ENCODE peak calls at places on chromosomes 12 and 14, in nine cellular contexts. One of them, this sample, is unnamed.
A peak's percentile ranks its signal among the peaks of the same experiment; 100 is the strongest.

GRCh38 chr12:52053570-52054209 is 2.4 kb downstream of the NR4A1 start:
- DNase-seq in naive thymus-derived CD4-positive, alpha-beta T cell: no peak
- DNase-seq in sigmoid colon: peak; percentile 85
- DNase-seq in DND-41: no peak
- DNase-seq in body of pancreas: peak; percentile 18
- DNase-seq in aorta: no peak
- DNase-seq in lower lobe of right lung: no peak
- DNase-seq in CD8-positive, alpha-beta T cell: no peak
- DNase-seq in right lobe of liver: no peak
- DNase-seq in this sample: no peak

GRCh38 chr14:89349196-89350008 is 67.6 kb downstream of the FOXN3 start:
- DNase-seq in naive thymus-derived CD4-positive, alpha-beta T cell: no peak
- DNase-seq in sigmoid colon: peak; percentile 81
- DNase-seq in DND-41: peak; percentile 33
- DNase-seq in body of pancreas: peak; percentile 84
- DNase-seq in aorta: no peak
- DNase-seq in lower lobe of right lung: no peak
- DNase-seq in CD8-positive, alpha-beta T cell: no peak
- DNase-seq in right lobe of liver: peak; percentile 87
- DNase-seq in this sample: peak; percentile 10

GRCh38 chr12:75977952-75978671 is 53.5 kb downstream of the PHLDA1 start:
- DNase-seq in naive thymus-derived CD4-positive, alpha-beta T cell: peak; percentile 69
- DNase-seq in sigmoid colon: peak; percentile 75
- DNase-seq in DND-41: peak; percentile 66
- DNase-seq in body of pancreas: peak; percentile 60
- DNase-seq in aorta: no peak
- DNase-seq in lower lobe of right lung: no peak
- DNase-seq in CD8-positive, alpha-beta T cell: peak; percentile 27
- DNase-seq in right lobe of liver: peak; percentile 71
- DNase-seq in this sample: peak; percentile 38

GRCh38 chr12:109105176-109105575 is 7.8 kb downstream of the UNG start:
- DNase-seq in naive thymus-derived CD4-positive, alpha-beta T cell: no peak
- DNase-seq in sigmoid colon: no peak
- DNase-seq in DND-41: no peak
- DNase-seq in body of pancreas: no peak
- DNase-seq in aorta: no peak
- DNase-seq in lower lobe of right lung: no peak
- DNase-seq in CD8-positive, alpha-beta T cell: no peak
- DNase-seq in right lobe of liver: no peak
- DNase-seq in this sample: no peak

GRCh38 chr12:42482820-42483533 is 106.6 kb downstream of the PRICKLE1 start:
- DNase-seq in naive thymus-derived CD4-positive, alpha-beta T cell: peak; percentile 74
- DNase-seq in sigmoid colon: peak; percentile 84
- DNase-seq in DND-41: no peak
- DNase-seq in body of pancreas: peak; percentile 72
- DNase-seq in aorta: peak; percentile 94
- DNase-seq in lower lobe of right lung: peak; percentile 80
- DNase-seq in CD8-positive, alpha-beta T cell: no peak
- DNase-seq in right lobe of liver: peak; percentile 71
- DNase-seq in this sample: peak; percentile 46

GRCh38 chr12:15787801-15788200 is 1.4 kb downstream of the EPS8 start:
- DNase-seq in naive thymus-derived CD4-positive, alpha-beta T cell: no peak
- DNase-seq in sigmoid colon: no peak
- DNase-seq in DND-41: no peak
- DNase-seq in body of pancreas: no peak
- DNase-seq in aorta: no peak
- DNase-seq in lower lobe of right lung: no peak
- DNase-seq in CD8-positive, alpha-beta T cell: no peak
- DNase-seq in right lobe of liver: no peak
- DNase-seq in this sample: no peak

GRCh38 chr12:79317184-79317847 is 373.4 kb downstream of the PAWR start:
- DNase-seq in naive thymus-derived CD4-positive, alpha-beta T cell: no peak
- DNase-seq in sigmoid colon: no peak
- DNase-seq in DND-41: no peak
- DNase-seq in body of pancreas: no peak
- DNase-seq in aorta: peak; percentile 50
- DNase-seq in lower lobe of right lung: no peak
- DNase-seq in CD8-positive, alpha-beta T cell: no peak
- DNase-seq in right lobe of liver: no peak
- DNase-seq in this sample: no peak

GRCh38 chr12:53197011-53197640 is 9.9 kb downstream of the ITGB7 start:
- DNase-seq in naive thymus-derived CD4-positive, alpha-beta T cell: no peak
- DNase-seq in sigmoid colon: peak; percentile 60
- DNase-seq in DND-41: no peak
- DNase-seq in body of pancreas: no peak
- DNase-seq in aorta: peak; percentile 70
- DNase-seq in lower lobe of right lung: no peak
- DNase-seq in CD8-positive, alpha-beta T cell: no peak
- DNase-seq in right lobe of liver: peak; percentile 60
- DNase-seq in this sample: no peak

GRCh38 chr14:92443167-92443566 is 70.4 kb upstream of the RIN3 start:
- DNase-seq in naive thymus-derived CD4-positive, alpha-beta T cell: no peak
- DNase-seq in sigmoid colon: no peak
- DNase-seq in DND-41: no peak
- DNase-seq in body of pancreas: no peak
- DNase-seq in aorta: peak; percentile 59
- DNase-seq in lower lobe of right lung: no peak
- DNase-seq in CD8-positive, alpha-beta T cell: no peak
- DNase-seq in right lobe of liver: no peak
- DNase-seq in this sample: no peak

GRCh38 chr14:103820382-103820781 is 27.0 kb downstream of the PPP1R13B start:
- DNase-seq in naive thymus-derived CD4-positive, alpha-beta T cell: no peak
- DNase-seq in sigmoid colon: no peak
- DNase-seq in DND-41: no peak
- DNase-seq in body of pancreas: no peak
- DNase-seq in aorta: no peak
- DNase-seq in lower lobe of right lung: no peak
- DNase-seq in CD8-positive, alpha-beta T cell: no peak
- DNase-seq in right lobe of liver: no peak
- DNase-seq in this sample: no peak
- H3K27ac ChIP-seq in naive thymus-derived CD4-positive, alpha-beta T cell: no peak overlapping the region
- H3K27ac ChIP-seq in sigmoid colon: peak overlapping the region; percentile 64
- H3K27ac ChIP-seq in DND-41: no peak overlapping the region
- H3K27ac ChIP-seq in body of pancreas: peak overlapping the region; percentile 53
- H3K27ac ChIP-seq in aorta: no peak overlapping the region
- H3K27ac ChIP-seq in lower lobe of right lung: peak overlapping the region; percentile 41
- H3K27ac ChIP-seq in CD8-positive, alpha-beta T cell: no peak overlapping the region
- H3K27ac ChIP-seq in right lobe of liver: peak overlapping the region; percentile 8
- H3K27ac ChIP-seq in this sample: no peak overlapping the region

GRCh38 chr14:59282366-59282765 is 93.9 kb downstream of the DAAM1 start:
- DNase-seq in naive thymus-derived CD4-positive, alpha-beta T cell: no peak
- DNase-seq in sigmoid colon: no peak
- DNase-seq in DND-41: no peak
- DNase-seq in body of pancreas: no peak
- DNase-seq in aorta: no peak
- DNase-seq in lower lobe of right lung: no peak
- DNase-seq in CD8-positive, alpha-beta T cell: no peak
- DNase-seq in right lobe of liver: no peak
- DNase-seq in this sample: no peak
- H3K4me1 ChIP-seq in naive thymus-derived CD4-positive, alpha-beta T cell: no peaks in the 10 kb centered on the region
- H3K4me1 ChIP-seq in sigmoid colon: peaks cover 28% of the 10 kb centered on the region
- H3K4me1 ChIP-seq in DND-41: no peaks in the 10 kb centered on the region
- H3K4me1 ChIP-seq in body of pancreas: no peaks in the 10 kb centered on the region
- H3K4me1 ChIP-seq in aorta: peaks cover 11% of the 10 kb centered on the region
- H3K4me1 ChIP-seq in lower lobe of right lung: peaks cover 27% of the 10 kb centered on the region
- H3K4me1 ChIP-seq in CD8-positive, alpha-beta T cell: no peaks in the 10 kb centered on the region
- H3K4me1 ChIP-seq in right lobe of liver: no peaks in the 10 kb centered on the region
- H3K4me1 ChIP-seq in this sample: no peaks in the 10 kb centered on the region

DNA sequence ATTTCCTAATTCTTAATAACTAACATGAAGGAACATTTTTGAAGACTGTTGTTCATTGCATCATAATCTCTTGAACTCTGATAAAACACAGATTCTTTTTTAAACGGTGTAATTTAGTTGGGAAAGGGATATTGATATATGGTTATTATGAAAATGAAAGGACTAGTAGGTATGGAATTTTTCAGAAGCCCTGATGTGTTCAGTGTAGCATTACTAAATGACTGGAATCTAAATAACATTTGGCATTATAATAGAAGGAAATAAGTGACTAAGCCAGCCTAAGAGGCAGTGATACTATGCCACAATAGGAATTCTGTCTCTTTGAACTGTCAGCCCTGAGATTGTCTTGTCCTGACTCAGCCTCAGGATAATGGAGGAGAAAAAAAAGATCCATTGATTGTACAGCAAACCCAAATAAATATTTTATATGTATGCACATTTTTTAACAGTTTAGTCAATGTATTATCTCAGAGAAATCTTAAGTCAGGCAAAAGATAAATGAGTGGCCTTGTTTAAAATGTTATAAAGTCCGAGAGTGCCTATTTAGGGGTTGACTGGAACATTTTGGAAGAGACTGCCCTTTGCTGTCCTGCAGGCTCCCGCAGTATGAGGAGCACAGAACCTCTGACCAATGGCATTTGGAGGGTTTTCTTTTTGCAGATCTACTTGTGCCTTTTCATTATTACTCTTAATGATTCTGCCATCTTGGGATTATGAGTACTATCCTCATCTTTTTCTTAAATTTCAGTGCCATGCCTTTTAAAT is 271.2 kb downstream of the EGLN3 start:
- DNase-seq in naive thymus-derived CD4-positive, alpha-beta T cell: no peak
- DNase-seq in sigmoid colon: no peak
- DNase-seq in DND-41: no peak
- DNase-seq in body of pancreas: no peak
- DNase-seq in aorta: no peak
- DNase-seq in lower lobe of right lung: no peak
- DNase-seq in CD8-positive, alpha-beta T cell: no peak
- DNase-seq in right lobe of liver: no peak
- DNase-seq in this sample: no peak
- H3K27ac ChIP-seq in naive thymus-derived CD4-positive, alpha-beta T cell: no peak overlapping the region
- H3K27ac ChIP-seq in sigmoid colon: no peak overlapping the region
- H3K27ac ChIP-seq in DND-41: no peak overlapping the region
- H3K27ac ChIP-seq in body of pancreas: no peak overlapping the region
- H3K27ac ChIP-seq in aorta: no peak overlapping the region
- H3K27ac ChIP-seq in lower lobe of right lung: no peak overlapping the region
- H3K27ac ChIP-seq in CD8-positive, alpha-beta T cell: no peak overlapping the region
- H3K27ac ChIP-seq in right lobe of liver: no peak overlapping the region
- H3K27ac ChIP-seq in this sample: no peak overlapping the region

DNA sequence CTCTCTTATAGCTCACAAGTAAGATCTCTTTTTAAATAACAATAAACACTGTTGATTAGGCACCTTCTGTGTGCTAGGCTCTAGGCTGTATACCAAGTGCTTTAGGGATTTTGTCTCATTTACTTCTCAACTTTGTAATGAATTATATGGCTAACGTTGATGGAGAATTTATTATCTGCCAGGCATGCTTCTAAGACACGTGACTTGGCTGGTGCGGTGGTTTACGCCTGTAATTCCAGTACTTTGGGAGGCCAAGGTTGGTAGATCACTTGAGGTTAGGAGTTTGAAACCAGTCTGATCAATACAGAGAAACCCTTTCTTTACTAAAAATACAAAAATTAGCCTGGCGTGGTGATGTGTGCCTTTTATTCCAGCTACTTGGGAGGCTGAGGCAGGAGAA is 1202.8 kb upstream of the TMEM132C start:
- DNase-seq in naive thymus-derived CD4-positive, alpha-beta T cell: no peak
- DNase-seq in sigmoid colon: no peak
- DNase-seq in DND-41: no peak
- DNase-seq in body of pancreas: no peak
- DNase-seq in aorta: no peak
- DNase-seq in lower lobe of right lung: no peak
- DNase-seq in CD8-positive, alpha-beta T cell: no peak
- DNase-seq in right lobe of liver: no peak
- DNase-seq in this sample: no peak
- H3K4me1 ChIP-seq in naive thymus-derived CD4-positive, alpha-beta T cell: no peaks in the 10 kb centered on the region
- H3K4me1 ChIP-seq in sigmoid colon: no peaks in the 10 kb centered on the region
- H3K4me1 ChIP-seq in DND-41: no peaks in the 10 kb centered on the region
- H3K4me1 ChIP-seq in body of pancreas: no peaks in the 10 kb centered on the region
- H3K4me1 ChIP-seq in aorta: no peaks in the 10 kb centered on the region
- H3K4me1 ChIP-seq in lower lobe of right lung: no peaks in the 10 kb centered on the region
- H3K4me1 ChIP-seq in CD8-positive, alpha-beta T cell: no peaks in the 10 kb centered on the region
- H3K4me1 ChIP-seq in right lobe of liver: no peaks in the 10 kb centered on the region
- H3K4me1 ChIP-seq in this sample: no peaks in the 10 kb centered on the region

GRCh38 chr12:12534975-12535374 is 27.7 kb downstream of the DUSP16 start:
- DNase-seq in naive thymus-derived CD4-positive, alpha-beta T cell: no peak
- DNase-seq in sigmoid colon: no peak
- DNase-seq in DND-41: no peak
- DNase-seq in body of pancreas: peak; percentile 43
- DNase-seq in aorta: no peak
- DNase-seq in lower lobe of right lung: no peak
- DNase-seq in CD8-positive, alpha-beta T cell: no peak
- DNase-seq in right lobe of liver: no peak
- DNase-seq in this sample: no peak

GRCh38 chr12:12529783-12530421 is 32.8 kb downstream of the DUSP16 start:
- DNase-seq in naive thymus-derived CD4-positive, alpha-beta T cell: no peak
- DNase-seq in sigmoid colon: no peak
- DNase-seq in DND-41: no peak
- DNase-seq in body of pancreas: no peak
- DNase-seq in aorta: no peak
- DNase-seq in lower lobe of right lung: no peak
- DNase-seq in CD8-positive, alpha-beta T cell: no peak
- DNase-seq in right lobe of liver: no peak
- DNase-seq in this sample: no peak

GRCh38 chr12:12534134-12534866 is 28.4 kb downstream of the DUSP16 start:
- DNase-seq in naive thymus-derived CD4-positive, alpha-beta T cell: no peak
- DNase-seq in sigmoid colon: no peak
- DNase-seq in DND-41: no peak
- DNase-seq in body of pancreas: no peak
- DNase-seq in aorta: no peak
- DNase-seq in lower lobe of right lung: no peak
- DNase-seq in CD8-positive, alpha-beta T cell: no peak
- DNase-seq in right lobe of liver: no peak
- DNase-seq in this sample: no peak

GRCh38 chr12:12531194-12531593 is 31.5 kb downstream of the DUSP16 start:
- DNase-seq in naive thymus-derived CD4-positive, alpha-beta T cell: no peak
- DNase-seq in sigmoid colon: no peak
- DNase-seq in DND-41: no peak
- DNase-seq in body of pancreas: no peak
- DNase-seq in aorta: no peak
- DNase-seq in lower lobe of right lung: no peak
- DNase-seq in CD8-positive, alpha-beta T cell: no peak
- DNase-seq in right lobe of liver: no peak
- DNase-seq in this sample: no peak

GRCh38 chr12:12533238-12533829 is 29.3 kb downstream of the DUSP16 start:
- DNase-seq in naive thymus-derived CD4-positive, alpha-beta T cell: no peak
- DNase-seq in sigmoid colon: no peak
- DNase-seq in DND-41: no peak
- DNase-seq in body of pancreas: peak; percentile 78
- DNase-seq in aorta: no peak
- DNase-seq in lower lobe of right lung: peak; percentile 69
- DNase-seq in CD8-positive, alpha-beta T cell: no peak
- DNase-seq in right lobe of liver: no peak
- DNase-seq in this sample: no peak
- H3K27ac ChIP-seq in naive thymus-derived CD4-positive, alpha-beta T cell: peak overlapping the region; percentile 17
- H3K27ac ChIP-seq in sigmoid colon: peak overlapping the region; percentile 53
- H3K27ac ChIP-seq in DND-41: no peak overlapping the region
- H3K27ac ChIP-seq in body of pancreas: peak overlapping the region; percentile 65
- H3K27ac ChIP-seq in aorta: no peak overlapping the region
- H3K27ac ChIP-seq in lower lobe of right lung: peak overlapping the region; percentile 66
- H3K27ac ChIP-seq in CD8-positive, alpha-beta T cell: no peak overlapping the region
- H3K27ac ChIP-seq in right lobe of liver: no peak overlapping the region
- H3K27ac ChIP-seq in this sample: no peak overlapping the region

GRCh38 chr14:103550451-103551337 is 11.8 kb downstream of the BAG5 start:
- DNase-seq in naive thymus-derived CD4-positive, alpha-beta T cell: no peak
- DNase-seq in sigmoid colon: peak; percentile 81
- DNase-seq in DND-41: no peak
- DNase-seq in body of pancreas: no peak
- DNase-seq in aorta: peak; percentile 80
- DNase-seq in lower lobe of right lung: peak; percentile 47
- DNase-seq in CD8-positive, alpha-beta T cell: no peak
- DNase-seq in right lobe of liver: peak; percentile 46
- DNase-seq in this sample: no peak
- H3K4me1 ChIP-seq in naive thymus-derived CD4-positive, alpha-beta T cell: no peaks in the 10 kb centered on the region
- H3K4me1 ChIP-seq in sigmoid colon: peaks cover 68% of the 10 kb centered on the region
- H3K4me1 ChIP-seq in DND-41: no peaks in the 10 kb centered on the region
- H3K4me1 ChIP-seq in body of pancreas: peaks cover 20% of the 10 kb centered on the region
- H3K4me1 ChIP-seq in aorta: no peaks in the 10 kb centered on the region
- H3K4me1 ChIP-seq in lower lobe of right lung: peaks cover 33% of the 10 kb centered on the region
- H3K4me1 ChIP-seq in CD8-positive, alpha-beta T cell: peaks cover 5% of the 10 kb centered on the region
- H3K4me1 ChIP-seq in right lobe of liver: no peaks in the 10 kb centered on the region
- H3K4me1 ChIP-seq in this sample: no peaks in the 10 kb centered on the region